ENCODE peak calls at places on chromosomes 1 and 21, in four cellular contexts. U is K562, N is GM12878, B is HepG2. X is an unnamed sample.
A peak's percentile ranks its signal among the peaks of the same experiment; 100 is the strongest.

GRCh38 chr1:226220473-226221189 is 2.8 kb upstream of the MIXL1 start:
- DNase-seq in B (no peak), N (no peak), U (no peak), X (no peak)

GRCh38 chr1:241518447-241519307 is 878 bp downstream of the FH start:
- DNase-seq in U (no peak), B (peak; percentile 6), N (no peak), X (no peak)

GRCh38 chr1:112637257-112638108 is 17.9 kb downstream of the CAPZA1 start:
- DNase-seq in N (no peak), U (no peak), B (peak; percentile 80), X (no peak)

GRCh38 chr1:87642581-87643129 is 314.0 kb downstream of the LMO4 start:
- DNase-seq in N (no peak), U (no peak), B (peak; percentile 86), X (no peak)

GRCh38 chr1:108117908-108118902 is 81.9 kb downstream of the SLC25A24 start:
- DNase-seq in B (no peak), U (no peak), N (no peak), X (no peak)

GRCh38 chr1:64948905-64949833 is 17.2 kb downstream of the JAK1 start:
- DNase-seq in N (no peak), U (no peak), B (no peak), X (no peak)

GRCh38 chr1:173666646-173667045 is 3.0 kb downstream of the ANKRD45 start:
- DNase-seq in B (no peak), U (no peak), N (no peak), X (no peak)

GRCh38 chr1:43554444-43554992 is 23.8 kb downstream of the PTPRF start:
- DNase-seq in U (peak; percentile 33), N (no peak), B (peak; percentile 41), X (peak; percentile 46)

GRCh38 chr1:28893403-28894102 is 20.8 kb upstream of the EPB41 start:
- DNase-seq in N (no peak), B (no peak), U (peak; percentile 63), X (peak; percentile 64)

GRCh38 chr1:3923378-3924185 is 23.5 kb upstream of the C1orf174 start:
- DNase-seq in U (no peak), N (no peak), B (no peak), X (no peak)

GRCh38 chr1:61692155-61692783 is 32.7 kb downstream of the TM2D1 start:
- DNase-seq in U (no peak), B (no peak), N (no peak), X (no peak)

GRCh38 chr1:27508139-27508665 is 18.2 kb upstream of the WASF2 start:
- DNase-seq in B (peak; percentile 60), U (peak; percentile 64), N (no peak), X (no peak)

GRCh38 chr1:50930965-50931737 is 28.9 kb downstream of the FAF1 start:
- DNase-seq in N (no peak), B (no peak), U (no peak), X (no peak)

GRCh38 chr1:167791281-167792209 is 69.8 kb downstream of the MPZL1 start:
- DNase-seq in N (no peak), B (no peak), U (no peak), X (no peak)
- TF ChIP-seq CBFB in N (no peak), B (no peak), U (no peak), X (no peak)

DNA sequence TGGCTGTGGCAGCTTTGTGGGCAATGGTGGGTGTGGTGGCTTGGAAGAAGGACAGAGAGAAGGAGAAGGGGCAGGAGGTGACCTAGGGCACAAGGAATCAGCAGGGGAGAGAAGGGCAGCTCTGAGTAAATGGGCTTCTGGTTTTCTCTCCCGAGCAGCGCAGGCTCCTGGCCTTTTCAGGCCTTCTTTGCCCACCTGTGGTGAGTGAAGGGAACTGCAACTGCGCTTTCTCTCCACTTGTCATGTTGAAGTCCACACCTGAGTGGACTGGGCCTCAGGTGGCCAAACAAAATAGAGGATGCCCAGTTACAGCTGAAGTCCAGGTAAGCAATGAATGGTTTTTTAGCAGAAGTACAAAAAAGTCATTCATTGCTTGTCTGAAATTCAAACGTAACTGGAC is 29.4 kb upstream of the KCNA10 start:
- DNase-seq in N (no peak), B (peak; percentile 41), U (peak; percentile 65), X (peak; percentile 52)
- TF ChIP-seq CBFB in N (no peak), B (no peak), U (no peak), X (no peak)

GRCh38 chr21:34198232-34199120 is 125.1 kb downstream of the MRPS6 start:
- DNase-seq in U (no peak), N (peak; percentile 8), B (no peak), X (no peak)
- TF ChIP-seq CBFB in U (no peak), N (no peak), B (no peak), X (no peak)

GRCh38 chr21:38912789-38913119 is 107.0 kb downstream of the ETS2 start:
- DNase-seq in B (no peak), U (no peak), N (no peak), X (no peak)
- TF ChIP-seq CBFB in B (no peak), U (no peak), N (no peak), X (no peak)